ENCODE peak calls at places on chromosomes 3 and 15, in nine cellular contexts. One of them, this sample, is unnamed.

GRCh38 chr3:151299006-151299405 is 17.6 kb downstream of the GPR87 start:
- DNase-seq in AG04450: no peak
- DNase-seq in NB4: no peak
- DNase-seq in GM12878: no peak
- DNase-seq in epithelial cell of esophagus: no peak
- DNase-seq in prostate gland: no peak
- DNase-seq in AG10803: no peak
- DNase-seq in cardiac fibroblast: no peak
- DNase-seq in endothelial cell of umbilical vein: no peak
- DNase-seq in this sample: no peak

GRCh38 chr15:68271854-68272471 is 5.6 kb upstream of the FEM1B start:
- DNase-seq in NB4: no peak
- DNase-seq in GM12878: no peak
- DNase-seq in prostate gland: peak
- DNase-seq in epithelial cell of esophagus: peak
- DNase-seq in endothelial cell of umbilical vein: no peak
- DNase-seq in AG10803: peak
- DNase-seq in AG04450: no peak
- DNase-seq in cardiac fibroblast: peak
- DNase-seq in this sample: no peak

GRCh38 chr15:89837134-89837829 is 22.6 kb upstream of the ANPEP start:
- DNase-seq in endothelial cell of umbilical vein: no peak
- DNase-seq in epithelial cell of esophagus: peak
- DNase-seq in GM12878: no peak
- DNase-seq in AG10803: peak
- DNase-seq in AG04450: no peak
- DNase-seq in NB4: peak
- DNase-seq in prostate gland: no peak
- DNase-seq in cardiac fibroblast: peak
- DNase-seq in this sample: no peak

GRCh38 chr3:49717539-49718418 is 1.7 kb downstream of the AMIGO3 start:
- DNase-seq in NB4: no peak
- DNase-seq in cardiac fibroblast: no peak
- DNase-seq in AG10803: no peak
- DNase-seq in GM12878: no peak
- DNase-seq in epithelial cell of esophagus: no peak
- DNase-seq in AG04450: no peak
- DNase-seq in prostate gland: no peak
- DNase-seq in endothelial cell of umbilical vein: no peak
- DNase-seq in this sample: no peak

GRCh38 chr15:48221885-48222284 is 15.8 kb downstream of the SLC12A1 start:
- DNase-seq in AG10803: peak
- DNase-seq in NB4: no peak
- DNase-seq in epithelial cell of esophagus: no peak
- DNase-seq in prostate gland: no peak
- DNase-seq in endothelial cell of umbilical vein: no peak
- DNase-seq in AG04450: no peak
- DNase-seq in GM12878: no peak
- DNase-seq in cardiac fibroblast: no peak
- DNase-seq in this sample: no peak

GRCh38 chr15:27990411-27991338 is 108.4 kb downstream of the OCA2 start:
- DNase-seq in cardiac fibroblast: no peak
- DNase-seq in GM12878: no peak
- DNase-seq in endothelial cell of umbilical vein: no peak
- DNase-seq in NB4: no peak
- DNase-seq in AG04450: no peak
- DNase-seq in epithelial cell of esophagus: no peak
- DNase-seq in AG10803: no peak
- DNase-seq in prostate gland: no peak
- DNase-seq in this sample: no peak

GRCh38 chr3:108311797-108312196 is 15.4 kb downstream of the HHLA2 start:
- DNase-seq in cardiac fibroblast: peak
- DNase-seq in GM12878: no peak
- DNase-seq in prostate gland: no peak
- DNase-seq in endothelial cell of umbilical vein: no peak
- DNase-seq in epithelial cell of esophagus: no peak
- DNase-seq in NB4: peak
- DNase-seq in AG10803: no peak
- DNase-seq in AG04450: no peak
- DNase-seq in this sample: no peak

GRCh38 chr3:134485075-134485536 is 679 bp downstream of the ANAPC13 start:
- DNase-seq in prostate gland: peak
- DNase-seq in GM12878: no peak
- DNase-seq in NB4: no peak
- DNase-seq in AG10803: peak
- DNase-seq in endothelial cell of umbilical vein: no peak
- DNase-seq in AG04450: no peak
- DNase-seq in cardiac fibroblast: peak
- DNase-seq in epithelial cell of esophagus: no peak
- DNase-seq in this sample: no peak

GRCh38 chr3:62318752-62319569 is 54.4 kb downstream of the FEZF2 start:
- DNase-seq in epithelial cell of esophagus: peak
- DNase-seq in AG10803: peak
- DNase-seq in NB4: peak
- DNase-seq in cardiac fibroblast: peak
- DNase-seq in prostate gland: peak
- DNase-seq in GM12878: no peak
- DNase-seq in endothelial cell of umbilical vein: peak
- DNase-seq in AG04450: peak
- DNase-seq in this sample: peak

DNA sequence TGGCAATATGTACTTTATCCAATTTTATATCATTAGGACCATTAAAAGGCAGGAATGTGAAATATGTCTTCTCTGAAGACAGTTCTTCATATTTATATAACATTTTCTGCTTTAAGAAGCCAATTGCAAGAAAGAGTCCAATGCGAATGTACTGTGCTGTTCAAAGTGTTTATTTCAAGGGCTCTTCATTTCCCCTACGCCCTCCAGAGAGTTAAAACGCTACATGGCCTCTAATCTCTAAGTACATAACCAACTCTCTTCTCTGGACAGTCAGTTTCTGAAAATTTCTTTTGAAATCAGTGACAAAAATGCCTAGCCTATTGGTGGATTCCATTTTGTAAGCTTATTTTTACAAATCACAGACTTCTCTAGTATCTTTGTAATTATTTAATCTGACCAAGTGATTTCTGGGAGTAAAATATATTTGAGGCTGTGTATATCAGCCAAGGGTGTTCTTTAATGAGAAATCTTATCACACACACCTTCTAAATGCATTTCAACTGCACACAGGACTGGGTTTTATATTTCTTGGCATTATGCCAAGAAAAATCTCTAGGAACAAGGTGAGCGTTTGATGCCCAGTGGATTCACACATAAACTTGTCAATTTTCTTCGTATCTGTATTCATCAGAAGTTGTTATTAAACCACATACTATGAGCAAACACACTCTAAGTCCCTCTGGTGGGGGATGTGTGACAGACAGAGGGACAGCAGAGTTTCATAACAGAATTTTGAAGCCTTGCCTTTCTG is 51.3 kb downstream of the KCNAB1 start:
- DNase-seq in AG04450: no peak
- DNase-seq in AG10803: no peak
- DNase-seq in epithelial cell of esophagus: no peak
- DNase-seq in NB4: no peak
- DNase-seq in endothelial cell of umbilical vein: no peak
- DNase-seq in prostate gland: no peak
- DNase-seq in cardiac fibroblast: no peak
- DNase-seq in GM12878: no peak
- DNase-seq in this sample: no peak
- TF ChIP-seq CTCF in AG04450: no peak
- TF ChIP-seq CTCF in AG10803: no peak
- TF ChIP-seq CTCF in epithelial cell of esophagus: no peak
- TF ChIP-seq CTCF in NB4: no peak
- TF ChIP-seq CTCF in endothelial cell of umbilical vein: no peak
- TF ChIP-seq CTCF in prostate gland: no peak
- TF ChIP-seq CTCF in cardiac fibroblast: no peak
- TF ChIP-seq CTCF in GM12878: no peak
- TF ChIP-seq CTCF in this sample: no peak

DNA sequence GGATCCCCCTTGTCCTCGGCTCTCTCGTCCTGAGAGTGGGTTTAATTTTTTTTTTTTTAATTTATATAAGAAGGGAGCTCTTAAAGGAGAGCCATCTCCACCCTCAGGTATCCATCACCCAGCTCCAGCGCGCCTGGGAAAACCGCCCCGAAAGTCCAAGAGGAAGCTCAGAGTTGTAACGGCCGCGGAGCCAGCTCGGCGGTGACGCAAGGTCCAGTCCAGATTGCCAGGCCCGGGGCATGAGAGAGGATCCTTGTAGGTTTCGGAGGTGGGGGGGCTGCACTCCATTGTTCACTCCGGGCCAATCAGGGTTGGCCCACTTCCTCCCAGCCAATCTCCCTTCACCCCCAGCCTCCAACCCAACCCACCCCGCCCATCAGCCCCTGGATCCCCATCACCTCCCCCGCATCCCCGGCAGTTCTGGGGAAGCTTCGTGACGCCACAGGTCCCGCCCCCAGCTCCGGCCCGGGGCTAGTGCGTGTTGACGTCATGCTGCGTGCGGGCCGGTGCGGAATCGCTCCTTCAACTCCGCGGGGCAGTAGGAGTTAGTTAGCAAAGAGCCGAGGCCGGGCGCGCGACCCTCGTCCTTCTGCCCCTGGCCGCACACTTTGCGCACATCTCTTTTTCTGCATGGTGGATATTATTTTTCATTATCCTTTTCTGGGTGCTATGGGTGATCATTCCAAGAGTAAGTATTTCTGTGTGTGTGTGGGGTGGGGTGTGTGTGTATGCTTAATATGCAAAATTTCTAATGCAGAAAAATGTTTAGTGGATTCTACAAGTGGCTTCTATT is at the start of gene ISL2:
- DNase-seq in GM12878: peak
- DNase-seq in epithelial cell of esophagus: peak
- DNase-seq in AG04450: peak
- DNase-seq in AG10803: peak
- DNase-seq in prostate gland: peak
- DNase-seq in NB4: peak
- DNase-seq in endothelial cell of umbilical vein: peak
- DNase-seq in cardiac fibroblast: peak
- DNase-seq in this sample: no peak
- H3K4me3 ChIP-seq in GM12878: peak
- H3K4me3 ChIP-seq in epithelial cell of esophagus: no peak
- H3K4me3 ChIP-seq in AG04450: peak
- H3K4me3 ChIP-seq in AG10803: peak
- H3K4me3 ChIP-seq in prostate gland: peak
- H3K4me3 ChIP-seq in NB4: peak
- H3K4me3 ChIP-seq in endothelial cell of umbilical vein: peak
- H3K4me3 ChIP-seq in cardiac fibroblast: peak
- H3K4me3 ChIP-seq in this sample: peak

GRCh38 chr3:118863731-118864322 is 170.8 kb downstream of the IGSF11 start:
- DNase-seq in AG10803: peak
- DNase-seq in AG04450: no peak
- DNase-seq in cardiac fibroblast: no peak
- DNase-seq in GM12878: no peak
- DNase-seq in epithelial cell of esophagus: peak
- DNase-seq in endothelial cell of umbilical vein: no peak
- DNase-seq in prostate gland: no peak
- DNase-seq in NB4: peak
- DNase-seq in this sample: no peak
- TF ChIP-seq CTCF in AG10803: no peak
- TF ChIP-seq CTCF in AG04450: no peak
- TF ChIP-seq CTCF in cardiac fibroblast: no peak
- TF ChIP-seq CTCF in GM12878: peak
- TF ChIP-seq CTCF in epithelial cell of esophagus: peak
- TF ChIP-seq CTCF in endothelial cell of umbilical vein: no peak
- TF ChIP-seq CTCF in prostate gland: no peak
- TF ChIP-seq CTCF in NB4: peak
- TF ChIP-seq CTCF in this sample: no peak

GRCh38 chr3:194785315-194785714 is 99.6 kb downstream of the FAM43A start:
- DNase-seq in epithelial cell of esophagus: no peak
- DNase-seq in cardiac fibroblast: no peak
- DNase-seq in GM12878: no peak
- DNase-seq in AG10803: no peak
- DNase-seq in NB4: no peak
- DNase-seq in endothelial cell of umbilical vein: peak
- DNase-seq in AG04450: no peak
- DNase-seq in prostate gland: no peak
- DNase-seq in this sample: no peak
- H3K4me3 ChIP-seq in epithelial cell of esophagus: no peak
- H3K4me3 ChIP-seq in cardiac fibroblast: no peak
- H3K4me3 ChIP-seq in GM12878: no peak
- H3K4me3 ChIP-seq in AG10803: no peak
- H3K4me3 ChIP-seq in NB4: no peak
- H3K4me3 ChIP-seq in endothelial cell of umbilical vein: no peak
- H3K4me3 ChIP-seq in AG04450: no peak
- H3K4me3 ChIP-seq in prostate gland: no peak
- H3K4me3 ChIP-seq in this sample: no peak

DNA sequence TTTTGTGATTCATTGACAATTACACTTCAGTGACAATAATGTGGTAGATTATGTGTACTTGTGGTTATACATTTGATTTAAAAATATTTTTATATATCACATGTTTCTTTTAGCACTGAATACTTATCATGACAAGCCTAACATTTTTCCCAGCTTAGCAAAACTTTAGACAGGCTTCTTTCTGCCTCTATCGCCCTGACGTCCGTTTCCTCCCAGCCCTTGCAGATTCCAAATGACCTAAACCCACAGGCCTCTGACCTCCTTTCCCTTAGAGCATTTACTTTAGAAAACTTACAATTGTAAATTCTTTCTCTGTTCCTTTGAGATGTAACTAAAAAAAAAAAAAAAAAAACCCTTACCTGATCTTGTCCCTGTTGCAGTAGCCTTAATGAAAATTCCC is 326.1 kb downstream of the UNC13C start:
- DNase-seq in cardiac fibroblast: no peak
- DNase-seq in epithelial cell of esophagus: no peak
- DNase-seq in endothelial cell of umbilical vein: no peak
- DNase-seq in GM12878: no peak
- DNase-seq in prostate gland: no peak
- DNase-seq in AG10803: no peak
- DNase-seq in NB4: no peak
- DNase-seq in AG04450: no peak
- DNase-seq in this sample: no peak
- TF ChIP-seq CTCF in cardiac fibroblast: no peak
- TF ChIP-seq CTCF in epithelial cell of esophagus: no peak
- TF ChIP-seq CTCF in endothelial cell of umbilical vein: no peak
- TF ChIP-seq CTCF in GM12878: no peak
- TF ChIP-seq CTCF in prostate gland: no peak
- TF ChIP-seq CTCF in AG10803: no peak
- TF ChIP-seq CTCF in NB4: no peak
- TF ChIP-seq CTCF in AG04450: no peak
- TF ChIP-seq CTCF in this sample: no peak

DNA sequence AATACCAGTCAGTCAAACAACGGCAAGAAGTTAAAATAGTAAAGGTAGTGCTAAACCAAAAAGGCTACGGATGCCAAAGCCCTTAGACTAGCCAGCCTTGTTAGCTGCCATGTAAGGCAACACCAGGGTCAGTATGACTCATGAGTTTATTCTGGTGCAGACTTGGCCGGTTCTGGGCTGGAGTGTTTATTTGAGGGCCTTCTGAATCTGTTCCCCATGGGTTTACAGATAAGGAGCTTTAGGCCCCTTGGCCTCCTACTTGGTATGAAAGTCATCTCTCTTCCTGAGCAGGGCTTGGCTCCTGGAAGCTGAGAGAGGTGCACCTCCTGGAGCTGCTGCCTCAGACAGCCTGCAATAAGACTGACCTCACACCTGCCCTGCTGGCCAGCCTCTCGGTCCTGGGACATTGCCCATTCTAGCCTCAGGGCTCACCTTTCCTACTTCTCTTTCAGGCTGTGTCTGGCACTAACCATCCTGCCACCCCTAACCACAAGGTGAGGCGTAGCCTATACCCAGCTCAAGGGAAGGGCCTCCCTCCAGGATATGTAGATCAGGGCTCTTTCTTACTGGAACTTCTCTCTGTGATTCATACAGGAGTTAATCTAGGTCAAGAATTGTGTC is 10.4 kb upstream of the RTP1 start:
- DNase-seq in cardiac fibroblast: peak
- DNase-seq in prostate gland: peak
- DNase-seq in GM12878: no peak
- DNase-seq in AG10803: peak
- DNase-seq in epithelial cell of esophagus: peak
- DNase-seq in AG04450: peak
- DNase-seq in NB4: no peak
- DNase-seq in endothelial cell of umbilical vein: no peak
- DNase-seq in this sample: peak
- H3K4me3 ChIP-seq in cardiac fibroblast: no peak
- H3K4me3 ChIP-seq in prostate gland: no peak
- H3K4me3 ChIP-seq in GM12878: no peak
- H3K4me3 ChIP-seq in AG10803: no peak
- H3K4me3 ChIP-seq in epithelial cell of esophagus: no peak
- H3K4me3 ChIP-seq in AG04450: no peak
- H3K4me3 ChIP-seq in NB4: no peak
- H3K4me3 ChIP-seq in endothelial cell of umbilical vein: no peak
- H3K4me3 ChIP-seq in this sample: no peak

This sample was measured in left ventricle myocardium inferior.